ENCODE peak calls at places on chromosomes 12 and 14, in four cellular contexts. One of them, this sample, is unnamed.

GRCh38 chr12:122979908-122980191 is 631 bp upstream of the ARL6IP4 start:
- DNase-seq in heart right ventricle: no peak
- DNase-seq in CD4-positive, alpha-beta T cell: no peak
- DNase-seq in coronary artery: no peak
- DNase-seq in this sample: no peak

GRCh38 chr14:102620413-102620812 is 28.0 kb downstream of the RCOR1 start:
- DNase-seq in heart right ventricle: no peak
- DNase-seq in CD4-positive, alpha-beta T cell: no peak
- DNase-seq in coronary artery: no peak
- DNase-seq in this sample: no peak

GRCh38 chr12:95100264-95101190 is 27.1 kb upstream of the NR2C1 start:
- DNase-seq in heart right ventricle: no peak
- DNase-seq in CD4-positive, alpha-beta T cell: no peak
- DNase-seq in coronary artery: no peak
- DNase-seq in this sample: no peak

GRCh38 chr14:22844221-22845102 is 8.1 kb downstream of the MMP14 start:
- DNase-seq in heart right ventricle: no peak
- DNase-seq in CD4-positive, alpha-beta T cell: no peak
- DNase-seq in coronary artery: no peak
- DNase-seq in this sample: no peak

GRCh38 chr12:93031028-93031427 is 101.9 kb upstream of the EEA1 start:
- DNase-seq in heart right ventricle: no peak
- DNase-seq in CD4-positive, alpha-beta T cell: no peak
- DNase-seq in coronary artery: no peak
- DNase-seq in this sample: no peak

GRCh38 chr12:38904932-38905479 is 385 bp downstream of the CPNE8 start:
- DNase-seq in heart right ventricle: peak
- DNase-seq in CD4-positive, alpha-beta T cell: peak
- DNase-seq in coronary artery: peak
- DNase-seq in this sample: peak

GRCh38 chr12:65895031-65895430 is 70.7 kb downstream of the HMGA2 start:
- DNase-seq in heart right ventricle: no peak
- DNase-seq in CD4-positive, alpha-beta T cell: no peak
- DNase-seq in coronary artery: no peak
- DNase-seq in this sample: no peak

GRCh38 chr12:107411792-107412535 is 273.6 kb upstream of the PWP1 start:
- DNase-seq in heart right ventricle: no peak
- DNase-seq in CD4-positive, alpha-beta T cell: no peak
- DNase-seq in coronary artery: no peak
- DNase-seq in this sample: no peak

GRCh38 chr12:2183556-2184541 is 131.1 kb downstream of the CACNA1C start:
- DNase-seq in heart right ventricle: no peak
- DNase-seq in CD4-positive, alpha-beta T cell: no peak
- DNase-seq in coronary artery: no peak
- DNase-seq in this sample: no peak

GRCh38 chr12:7995266-7995963 is 37.1 kb upstream of the FOXJ2 start:
- DNase-seq in heart right ventricle: peak
- DNase-seq in CD4-positive, alpha-beta T cell: peak
- DNase-seq in coronary artery: peak
- DNase-seq in this sample: peak

GRCh38 chr12:49907352-49907751 is 3.7 kb upstream of the FAIM2 start:
- DNase-seq in heart right ventricle: no peak
- DNase-seq in CD4-positive, alpha-beta T cell: no peak
- DNase-seq in coronary artery: no peak
- DNase-seq in this sample: no peak

GRCh38 chr12:106147956-106148355 is 9.2 kb upstream of the NUAK1 start:
- DNase-seq in heart right ventricle: peak
- DNase-seq in CD4-positive, alpha-beta T cell: no peak
- DNase-seq in coronary artery: peak
- DNase-seq in this sample: no peak

GRCh38 chr14:37985826-37986470 is 221.8 kb upstream of the SSTR1 start:
- DNase-seq in heart right ventricle: no peak
- DNase-seq in CD4-positive, alpha-beta T cell: peak
- DNase-seq in coronary artery: no peak
- DNase-seq in this sample: peak

GRCh38 chr14:86787782-86788181 is 1205.2 kb downstream of the GALC start:
- DNase-seq in heart right ventricle: no peak
- DNase-seq in CD4-positive, alpha-beta T cell: no peak
- DNase-seq in coronary artery: no peak
- DNase-seq in this sample: no peak

GRCh38 chr12:58443981-58444371 is 476.3 kb downstream of the LRIG3 start:
- DNase-seq in heart right ventricle: no peak
- DNase-seq in CD4-positive, alpha-beta T cell: no peak
- DNase-seq in coronary artery: no peak
- DNase-seq in this sample: no peak

GRCh38 chr12:104458645-104459555 is 2.2 kb downstream of the CHST11 start:
- DNase-seq in heart right ventricle: peak
- DNase-seq in CD4-positive, alpha-beta T cell: peak
- DNase-seq in coronary artery: no peak
- DNase-seq in this sample: no peak
- TF ChIP-seq CTCF in heart right ventricle: no peak
- TF ChIP-seq CTCF in CD4-positive, alpha-beta T cell: no peak
- TF ChIP-seq CTCF in coronary artery: no peak
- TF ChIP-seq CTCF in this sample: no peak

DNA sequence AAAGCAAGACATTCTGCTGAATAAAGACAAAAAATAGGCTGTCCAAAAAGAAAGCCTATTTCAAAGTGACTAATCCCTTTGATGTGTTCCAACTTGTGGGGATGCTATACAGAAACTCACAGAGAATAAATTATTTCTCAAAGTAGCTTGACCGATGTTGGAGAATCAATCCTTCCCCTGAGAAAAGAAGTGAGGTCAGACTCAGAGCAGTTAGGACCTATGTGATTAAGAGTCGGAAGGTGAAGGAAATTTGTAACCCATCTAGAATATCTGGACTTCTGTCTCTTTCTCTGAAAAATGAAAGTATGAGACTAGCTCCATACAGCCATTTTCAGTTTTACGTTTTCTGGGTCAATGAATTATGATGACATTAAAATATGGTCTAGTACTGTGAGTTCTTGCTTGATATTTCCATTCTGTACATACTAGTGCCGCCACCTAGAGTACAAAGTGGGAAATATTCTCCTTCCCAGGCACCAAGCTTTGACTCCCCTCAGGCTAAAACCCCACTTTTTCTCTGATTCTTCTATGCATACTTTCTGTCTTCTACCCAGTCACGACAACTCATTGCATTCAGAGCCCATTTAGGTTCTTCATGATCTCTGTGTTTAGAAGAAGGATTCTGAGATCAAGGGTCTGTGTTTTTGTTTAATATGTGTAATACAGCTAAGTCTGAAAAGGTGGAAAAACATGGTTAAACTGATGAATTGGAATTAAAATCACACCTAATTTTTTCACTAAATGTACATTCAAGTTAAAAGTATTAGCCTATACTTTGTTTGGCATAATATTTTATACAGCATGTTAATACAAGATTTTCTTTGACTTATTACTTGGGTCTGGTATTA is 6.9 kb upstream of the NTS start:
- DNase-seq in heart right ventricle: no peak
- DNase-seq in CD4-positive, alpha-beta T cell: no peak
- DNase-seq in coronary artery: no peak
- DNase-seq in this sample: no peak
- TF ChIP-seq CTCF in heart right ventricle: peak
- TF ChIP-seq CTCF in CD4-positive, alpha-beta T cell: peak
- TF ChIP-seq CTCF in coronary artery: peak
- TF ChIP-seq CTCF in this sample: peak

GRCh38 chr12:110934093-110934852 is 13.9 kb upstream of the MYL2 start:
- DNase-seq in heart right ventricle: no peak
- DNase-seq in CD4-positive, alpha-beta T cell: no peak
- DNase-seq in coronary artery: peak
- DNase-seq in this sample: no peak
- TF ChIP-seq CTCF in heart right ventricle: no peak
- TF ChIP-seq CTCF in CD4-positive, alpha-beta T cell: no peak
- TF ChIP-seq CTCF in coronary artery: no peak
- TF ChIP-seq CTCF in this sample: no peak

DNA sequence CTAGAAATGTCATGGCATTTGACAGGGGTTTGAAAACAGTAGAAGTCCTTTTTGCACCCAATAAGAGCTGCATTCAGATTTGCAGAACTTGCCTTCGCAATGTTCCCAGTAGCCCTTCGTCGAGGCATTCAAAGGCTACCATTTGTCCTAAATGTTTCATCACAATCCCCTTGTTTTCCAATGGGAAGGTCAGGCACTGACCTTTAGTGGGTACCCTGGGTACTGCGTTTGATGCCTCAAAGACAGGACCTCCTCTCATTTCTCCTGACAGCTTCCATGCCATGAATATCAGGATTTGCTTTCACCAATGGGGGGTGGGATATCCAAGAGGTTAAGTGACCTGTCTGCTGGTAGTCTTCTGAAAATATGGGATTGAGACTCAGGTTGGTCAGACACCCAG is 1063.1 kb downstream of the BCL11B start:
- DNase-seq in heart right ventricle: no peak
- DNase-seq in CD4-positive, alpha-beta T cell: no peak
- DNase-seq in coronary artery: no peak
- DNase-seq in this sample: no peak
- TF ChIP-seq CTCF in heart right ventricle: no peak
- TF ChIP-seq CTCF in CD4-positive, alpha-beta T cell: no peak
- TF ChIP-seq CTCF in coronary artery: no peak
- TF ChIP-seq CTCF in this sample: no peak